ENCODE peak calls at places on chromosomes 1 and 21, in six cellular contexts. F, C, M, W, S and N are unnamed samples.
A peak's percentile ranks its signal among the peaks of the same experiment; 100 is the strongest.

GRCh38 chr1:24735619-24736375 is 9.4 kb upstream of the CLIC4 start:
- DNase-seq in F (no peak), C (no peak), M (no peak), W (no peak), S (no peak), N (no peak)

GRCh38 chr1:60848583-60849188 is 233.7 kb upstream of the NFIA start:
- DNase-seq in F (peak; percentile 17), C (no peak), M (peak; percentile 51), W (no peak), S (no peak), N (no peak)

GRCh38 chr1:226403522-226404034 is 4.3 kb downstream of the PARP1 start:
- DNase-seq in F (peak; percentile 48), C (peak; percentile 36), M (peak; percentile 17), W (no peak), S (peak; percentile 13), N (no peak)

GRCh38 chr1:3375256-3375655 is 79.2 kb upstream of the ARHGEF16 start:
- DNase-seq in F (no peak), C (no peak), M (no peak), W (no peak), S (no peak), N (no peak)

GRCh38 chr1:2151906-2152305 is 42.7 kb downstream of the FAAP20 start:
- DNase-seq in F (no peak), C (no peak), M (peak; percentile 24), W (no peak), S (no peak), N (no peak)

GRCh38 chr1:101376121-101377095 is 139.6 kb downstream of the S1PR1 start:
- DNase-seq in F (no peak), C (no peak), M (no peak), W (no peak), S (no peak), N (no peak)

GRCh38 chr1:168497376-168497952 is 46.3 kb downstream of the XCL2 start:
- DNase-seq in F (no peak), C (no peak), M (no peak), W (no peak), S (no peak), N (no peak)

GRCh38 chr21:15005391-15005790 is 59.4 kb downstream of the NRIP1 start:
- DNase-seq in F (no peak), C (peak; percentile 25), M (no peak), W (no peak), S (no peak), N (no peak)

GRCh38 chr1:32618673-32619221 is 31.6 kb downstream of the ZBTB8OS start:
- DNase-seq in F (no peak), C (no peak), M (peak; percentile 19), W (no peak), S (no peak), N (no peak)

GRCh38 chr1:197448390-197448789 is 180.3 kb downstream of the CRB1 start:
- DNase-seq in F (no peak), C (no peak), M (no peak), W (no peak), S (no peak), N (no peak)

GRCh38 chr21:16587141-16587570 is 857.4 kb downstream of the USP25 start:
- DNase-seq in F (peak; percentile 26), C (no peak), M (peak; percentile 90), W (peak; percentile 59), S (no peak), N (no peak)

GRCh38 chr21:36734367-36735200 is 35.7 kb downstream of the SIM2 start:
- DNase-seq in F (no peak), C (no peak), M (no peak), W (no peak), S (peak; percentile 68), N (no peak)

GRCh38 chr21:41803316-41803715 is 36.5 kb upstream of the RIPK4 start:
- DNase-seq in F (no peak), C (no peak), M (no peak), W (no peak), S (peak; percentile 79), N (no peak)

DNA sequence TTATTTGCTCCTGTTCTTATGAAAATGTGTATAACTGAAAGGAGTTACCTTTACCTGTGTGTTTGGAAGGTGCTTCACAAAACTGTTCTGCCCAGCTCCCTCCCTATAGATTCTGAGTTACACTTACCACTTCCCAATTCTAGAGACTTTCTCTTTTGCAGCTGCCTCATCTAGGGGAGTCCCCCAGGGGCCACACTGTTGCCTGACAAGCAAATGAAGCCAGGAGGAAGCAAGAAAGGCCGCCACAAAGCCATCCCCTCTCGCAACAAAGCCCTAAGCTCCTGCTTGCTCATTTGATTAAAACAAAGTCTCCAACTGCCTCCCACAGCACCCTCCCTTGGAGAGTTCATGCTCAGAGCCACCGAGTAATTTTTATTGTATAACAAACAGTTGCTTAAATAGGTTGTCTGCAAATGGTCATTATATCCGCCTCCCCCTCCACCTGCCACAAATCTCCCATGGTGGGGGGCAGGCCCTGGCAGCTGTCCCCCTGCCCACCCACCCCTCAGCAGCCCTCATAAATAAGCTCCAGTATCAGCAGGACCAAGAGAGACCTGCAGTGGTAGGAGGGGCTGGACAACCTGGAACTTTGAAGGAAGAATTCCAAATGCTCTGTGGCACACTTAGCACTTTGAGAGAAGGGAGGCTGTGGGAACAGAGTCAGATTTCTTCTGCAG is 237.7 kb downstream of the TTLL7 start:
- DNase-seq in F (no peak), C (no peak), M (no peak), W (no peak), S (no peak), N (no peak)
- TF ChIP-seq CTCF in F (no peak), C (no peak), M (no peak), W (no peak), S (no peak), N (no peak)

DNA sequence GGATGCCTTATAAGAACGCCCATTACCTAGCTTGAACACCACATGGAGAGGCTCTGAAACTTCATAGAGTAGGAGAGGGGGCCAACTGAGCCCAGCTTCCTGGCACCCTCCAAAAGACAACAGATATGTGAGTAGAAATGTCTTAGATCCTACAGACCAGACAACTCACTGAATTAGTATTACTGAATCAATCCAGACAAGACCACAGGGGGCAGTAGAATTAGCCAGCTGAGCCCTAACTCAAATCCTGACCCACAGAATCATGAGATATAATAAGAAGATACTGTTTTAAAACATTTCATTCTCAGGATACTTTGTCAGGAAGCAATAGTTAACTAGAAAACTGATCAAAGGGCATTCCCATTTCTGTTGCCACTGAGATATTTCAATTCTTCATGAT is 45.8 kb upstream of the C1orf21 start:
- DNase-seq in F (no peak), C (no peak), M (no peak), W (no peak), S (no peak), N (no peak)
- TF ChIP-seq CTCF in F (no peak), C (no peak), M (peak; percentile 25), W (no peak), S (no peak), N (no peak)

GRCh38 chr1:46747683-46748288 is 28.9 kb upstream of the EFCAB14 start:
- DNase-seq in F (peak; percentile 82), C (peak; percentile 49), M (peak; percentile 81), W (peak; percentile 66), S (no peak), N (no peak)
- TF ChIP-seq CTCF in F (peak; percentile 45), C (peak; percentile 67), M (peak; percentile 97), W (peak; percentile 19), S (no peak), N (no peak)

DNA sequence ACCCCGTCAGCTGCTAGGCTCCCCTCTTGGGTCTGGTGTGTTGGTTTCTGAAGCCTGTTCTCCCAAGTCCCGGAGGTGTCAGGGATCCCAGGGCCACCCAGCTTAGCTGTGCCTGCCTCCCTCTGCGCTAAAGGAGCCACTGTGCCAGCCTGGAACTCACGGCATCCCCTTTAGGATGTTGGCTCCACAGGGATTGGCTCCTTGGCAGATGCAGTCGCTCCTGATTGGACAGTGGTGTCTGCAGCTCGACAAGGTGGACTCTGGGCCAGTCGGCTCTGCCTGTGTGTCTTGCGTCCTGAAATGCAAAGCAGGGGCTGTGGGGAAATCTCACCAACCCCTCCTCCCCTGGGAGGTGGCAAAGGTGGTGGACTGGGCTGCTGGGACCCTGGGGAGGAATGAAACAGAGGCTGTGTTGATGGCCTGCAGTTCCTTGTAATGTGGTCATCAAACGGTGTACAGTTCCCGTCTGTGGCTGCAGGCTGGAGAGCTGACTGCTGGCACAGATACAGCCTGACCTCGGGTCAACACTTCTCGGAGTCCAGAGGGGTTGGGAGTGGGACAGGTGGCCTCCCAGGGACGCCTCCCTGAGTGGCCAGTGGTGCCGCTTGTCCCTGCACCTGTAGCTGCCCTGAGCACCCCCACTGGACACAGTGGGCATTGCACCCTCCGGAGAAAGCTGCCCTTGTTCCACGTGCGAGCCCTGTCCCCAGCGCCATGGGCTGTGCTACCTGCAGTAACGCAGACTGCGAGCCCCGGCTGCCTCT is 11.5 kb upstream of the KCNAB2 start:
- DNase-seq in F (no peak), C (peak; percentile 81), M (peak; percentile 49), W (peak; percentile 45), S (no peak), N (no peak)
- TF ChIP-seq CTCF in F (peak; percentile 54), C (peak; percentile 88), M (peak; percentile 70), W (peak; percentile 60), S (no peak), N (peak; percentile 59)